ENCODE peak calls at places on chromosomes 13 and 19, in five cellular contexts. N, J, B, A and D are unnamed samples.
A peak's percentile ranks its signal among the peaks of the same experiment; 100 is the strongest.

GRCh38 chr19:58516964-58517833 is 2.4 kb downstream of the ZBTB45 start:
- DNase-seq in N (no peak), J (no peak), B (peak; percentile 33), A (no peak), D (no peak)

GRCh38 chr13:112782433-112783010 is 92.7 kb downstream of the ATP11A start:
- DNase-seq in N (no peak), J (peak; percentile 50), B (no peak), A (no peak), D (no peak)

GRCh38 chr13:94660695-94661324 is 51.5 kb downstream of the SOX21 start:
- DNase-seq in N (no peak), J (no peak), B (peak; percentile 75), A (no peak), D (no peak)

GRCh38 chr19:43651758-43652545 is 12.3 kb upstream of the CADM4 start:
- DNase-seq in N (no peak), J (peak; percentile 74), B (peak; percentile 88), A (no peak), D (no peak)

GRCh38 chr13:92535222-92536006 is 691.2 kb upstream of the GPC6 start:
- DNase-seq in N (no peak), J (no peak), B (no peak), A (no peak), D (no peak)

GRCh38 chr13:33228645-33229445 is 56.7 kb downstream of the STARD13 start:
- DNase-seq in N (no peak), J (no peak), B (peak; percentile 73), A (no peak), D (no peak)

GRCh38 chr13:33789067-33789606 is 28.8 kb upstream of the RFC3 start:
- DNase-seq in N (no peak), J (no peak), B (no peak), A (no peak), D (no peak)

GRCh38 chr19:30393046-30393445 is 20.9 kb downstream of the ZNF536 start:
- DNase-seq in N (no peak), J (no peak), B (no peak), A (no peak), D (no peak)

GRCh38 chr13:42807236-42807635 is 25.9 kb downstream of the FAM216B start:
- DNase-seq in N (no peak), J (no peak), B (no peak), A (no peak), D (no peak)

GRCh38 chr19:54343868-54344267 is 4.9 kb upstream of the LILRA4 start:
- DNase-seq in N (no peak), J (no peak), B (no peak), A (no peak), D (no peak)

GRCh38 chr13:24228852-24229458 is 68.4 kb downstream of the SPATA13 start:
- DNase-seq in N (peak; percentile 37), J (peak; percentile 60), B (peak; percentile 90), A (peak; percentile 41), D (peak; percentile 40)

GRCh38 chr13:43258771-43259170 is 235.4 kb downstream of the DNAJC15 start:
- DNase-seq in N (no peak), J (no peak), B (no peak), A (no peak), D (no peak)

GRCh38 chr19:14149509-14149994 is 13.2 kb upstream of the ASF1B start:
- DNase-seq in N (no peak), J (peak; percentile 74), B (peak; percentile 28), A (no peak), D (no peak)

GRCh38 chr13:91722267-91722884 is 324.0 kb downstream of the GPC5 start:
- DNase-seq in N (no peak), J (no peak), B (peak; percentile 72), A (no peak), D (no peak)

GRCh38 chr19:746208-746819 is 4.6 kb upstream of the MISP start:
- DNase-seq in N (no peak), J (no peak), B (no peak), A (no peak), D (no peak)

GRCh38 chr13:27921961-27922910 is 2.4 kb downstream of the PDX1 start:
- DNase-seq in N (peak; percentile 9), J (no peak), B (peak; percentile 54), A (no peak), D (no peak)

GRCh38 chr13:37168151-37168550 is 62.7 kb upstream of the CSNK1A1L start:
- DNase-seq in N (no peak), J (no peak), B (no peak), A (no peak), D (no peak)

GRCh38 chr19:10603084-10603872 is 16.2 kb upstream of the AP1M2 start:
- DNase-seq in N (no peak), J (no peak), B (peak; percentile 56), A (no peak), D (no peak)

GRCh38 chr19:51715850-51716249 is 7.9 kb downstream of the HAS1 start:
- DNase-seq in N (no peak), J (no peak), B (no peak), A (no peak), D (no peak)

GRCh38 chr19:50199254-50199545 is 4.2 kb upstream of the MYH14 start:
- DNase-seq in N (no peak), J (no peak), B (no peak), A (no peak), D (no peak)

GRCh38 chr13:105442040-105442439 is 1093.4 kb downstream of the EFNB2 start:
- DNase-seq in N (no peak), J (no peak), B (no peak), A (no peak), D (no peak)

GRCh38 chr19:55460670-55461258 is 678 bp downstream of the ISOC2 start:
- DNase-seq in N (peak; percentile 75), J (peak; percentile 95), B (peak; percentile 97), A (no peak), D (peak; percentile 28)

GRCh38 chr13:31638577-31638976 is 100.7 kb upstream of the RXFP2 start:
- DNase-seq in N (no peak), J (no peak), B (no peak), A (no peak), D (no peak)

GRCh38 chr19:42529248-42529764 is 1.0 kb upstream of the CEACAM1 start:
- DNase-seq in N (peak; percentile 41), J (peak; percentile 75), B (peak; percentile 69), A (no peak), D (no peak)

GRCh38 chr13:101487046-101487830 is 34.8 kb downstream of the ITGBL1 start:
- DNase-seq in N (no peak), J (no peak), B (no peak), A (no peak), D (no peak)

GRCh38 chr13:73825143-73825542 is 309.1 kb downstream of the KLF12 start:
- DNase-seq in N (no peak), J (no peak), B (no peak), A (no peak), D (no peak)

GRCh38 chr13:65914707-65915106 is 1315.4 kb downstream of the PCDH9 start:
- DNase-seq in N (no peak), J (no peak), B (no peak), A (no peak), D (no peak)

GRCh38 chr13:32225494-32225931 is 89.7 kb downstream of the ZAR1L start:
- DNase-seq in N (no peak), J (no peak), B (peak; percentile 28), A (peak; percentile 23), D (peak; percentile 18)

GRCh38 chr13:41311607-41312500 is 787 bp downstream of the NAA16 start:
- DNase-seq in N (peak; percentile 17), J (peak; percentile 67), B (peak; percentile 49), A (no peak), D (no peak)

GRCh38 chr13:111017755-111018487 is 97.2 kb upstream of the ARHGEF7 start:
- DNase-seq in N (no peak), J (no peak), B (no peak), A (no peak), D (no peak)

GRCh38 chr13:111011899-111012298 is 97.0 kb upstream of the ANKRD10 start:
- DNase-seq in N (no peak), J (no peak), B (no peak), A (no peak), D (no peak)

GRCh38 chr13:111007209-111007608 is 92.3 kb upstream of the ANKRD10 start:
- DNase-seq in N (no peak), J (no peak), B (no peak), A (no peak), D (no peak)

GRCh38 chr13:111008351-111008750 is 93.5 kb upstream of the ANKRD10 start:
- DNase-seq in N (no peak), J (no peak), B (no peak), A (no peak), D (no peak)

GRCh38 chr13:111013196-111013595 is 98.3 kb upstream of the ANKRD10 start:
- DNase-seq in N (no peak), J (no peak), B (no peak), A (no peak), D (no peak)
- H3K36me3 ChIP-seq in N (no peaks in the 10 kb centered on the region), J (no peaks in the 10 kb centered on the region), B (no peaks in the 10 kb centered on the region), A (no peaks in the 10 kb centered on the region), D (no peaks in the 10 kb centered on the region)

GRCh38 chr19:12205296-12205695 is 42.4 kb downstream of the ZNF136 start:
- DNase-seq in N (no peak), J (no peak), B (no peak), A (no peak), D (no peak)
- H3K36me3 ChIP-seq in N (peaks cover 7% of the 10 kb centered on the region), J (no peaks in the 10 kb centered on the region), B (peaks cover 26% of the 10 kb centered on the region), A (no peaks in the 10 kb centered on the region), D (peaks cover 3% of the 10 kb centered on the region)

DNA sequence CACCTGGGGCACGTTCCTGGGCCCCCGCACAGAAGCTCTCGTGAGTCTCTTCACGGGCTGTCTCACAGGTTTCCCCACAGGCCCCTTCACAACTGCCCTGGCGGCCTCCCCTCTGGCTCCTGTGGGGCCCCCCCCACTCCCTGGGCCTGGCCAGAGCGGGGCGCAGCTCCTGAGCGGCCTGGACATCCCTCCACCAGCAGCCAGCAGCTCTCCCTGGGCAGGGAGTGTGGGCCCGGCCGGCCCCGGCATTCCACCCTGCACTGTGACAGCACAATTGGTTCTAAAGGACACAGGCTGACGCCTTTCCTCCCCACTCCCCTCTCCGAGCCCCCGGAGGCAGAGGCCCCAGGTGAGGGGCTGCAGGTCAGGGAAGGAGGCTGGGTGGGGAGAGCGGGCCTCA is 9.5 kb upstream of the TIMM13 start:
- DNase-seq in N (no peak), J (no peak), B (no peak), A (no peak), D (no peak)
- H3K36me3 ChIP-seq in N (peaks cover 73% of the 10 kb centered on the region), J (no peaks in the 10 kb centered on the region), B (peaks cover 11% of the 10 kb centered on the region), A (peaks cover 1% of the 10 kb centered on the region), D (peaks cover 79% of the 10 kb centered on the region)

GRCh38 chr19:46357846-46358583 is 11.1 kb downstream of the PPP5C start:
- DNase-seq in N (no peak), J (no peak), B (no peak), A (no peak), D (no peak)
- H3K36me3 ChIP-seq in N (peaks cover 91% of the 10 kb centered on the region), J (no peaks in the 10 kb centered on the region), B (peaks cover 31% of the 10 kb centered on the region), A (no peaks in the 10 kb centered on the region), D (peaks cover 47% of the 10 kb centered on the region)

GRCh38 chr19:1824252-1824622 is 12.2 kb upstream of the ATP8B3 start:
- DNase-seq in N (no peak), J (peak; percentile 65), B (no peak), A (no peak), D (no peak)

GRCh38 chr19:1827566-1828278 is 15.6 kb upstream of the ATP8B3 start:
- DNase-seq in N (no peak), J (no peak), B (no peak), A (no peak), D (no peak)

GRCh38 chr19:1828279-1829238 is 16.5 kb upstream of the ATP8B3 start:
- DNase-seq in N (no peak), J (no peak), B (no peak), A (no peak), D (no peak)

GRCh38 chr19:1825909-1826556 is 14.0 kb upstream of the ATP8B3 start:
- DNase-seq in N (peak; percentile 84), J (peak; percentile 89), B (peak; percentile 92), A (no peak), D (peak; percentile 57)

GRCh38 chr19:1826557-1827521 is 14.8 kb upstream of the ATP8B3 start:
- DNase-seq in N (no peak), J (peak; percentile 66), B (peak; percentile 69), A (no peak), D (no peak)
- H3K36me3 ChIP-seq in N (peaks cover 73% of the 10 kb centered on the region), J (no peaks in the 10 kb centered on the region), B (no peaks in the 10 kb centered on the region), A (no peaks in the 10 kb centered on the region), D (peaks cover 78% of the 10 kb centered on the region)